ENCODE peak calls at places on chromosomes 16 and 17, in six cellular contexts. O is esophagus muscularis mucosa, B is adrenal gland, K is mucosa of descending colon, G is OCI-LY7, Q is HFF-Myc. X is an unnamed sample.

GRCh38 chr17:82242977-82243647 is 14.3 kb downstream of the SLC16A3 start:
- DNase-seq in O (no peak), B (peak; percentile 93), K (peak; percentile 61), G (no peak), Q (no peak), X (peak; percentile 58)

GRCh38 chr17:10121971-10122707 is 76.3 kb downstream of the GAS7 start:
- DNase-seq in O (no peak), B (no peak), K (no peak), G (no peak), Q (no peak), X (no peak)

GRCh38 chr17:63142836-63143235 is 176.8 kb downstream of the TANC2 start:
- DNase-seq in O (no peak), B (no peak), K (no peak), G (no peak), Q (no peak), X (no peak)

GRCh38 chr16:57518922-57519321 is 17.4 kb downstream of the CCDC102A start:
- DNase-seq in O (no peak), B (no peak), K (no peak), G (no peak), Q (no peak), X (no peak)

GRCh38 chr16:78570409-78571141 is 471.1 kb downstream of the WWOX start:
- DNase-seq in O (no peak), B (no peak), K (no peak), G (no peak), Q (no peak), X (no peak)

GRCh38 chr16:61681124-61681523 is 355.1 kb downstream of the CDH8 start:
- DNase-seq in O (no peak), B (no peak), K (no peak), G (no peak), Q (no peak), X (no peak)

GRCh38 chr17:17783121-17783824 is 53.5 kb downstream of the SREBF1 start:
- DNase-seq in O (no peak), B (peak; percentile 68), K (peak; percentile 79), G (peak; percentile 93), Q (no peak), X (no peak)

GRCh38 chr16:48479955-48480354 is 94.7 kb upstream of the SIAH1 start:
- DNase-seq in O (no peak), B (no peak), K (no peak), G (no peak), Q (no peak), X (no peak)

GRCh38 chr17:44004761-44005526 is 522 bp downstream of the NAGS start:
- DNase-seq in O (no peak), B (no peak), K (peak; percentile 69), G (no peak), Q (no peak), X (no peak)

GRCh38 chr16:27628216-27628945 is 78.4 kb downstream of the KATNIP start:
- DNase-seq in O (no peak), B (no peak), K (peak; percentile 63), G (no peak), Q (no peak), X (no peak)

GRCh38 chr16:3149630-3150345 is 15.0 kb downstream of the ZNF213 start:
- DNase-seq in O (no peak), B (peak; percentile 60), K (peak; percentile 87), G (peak; percentile 80), Q (no peak), X (no peak)

GRCh38 chr16:69626256-69626655 is 60.5 kb downstream of the NFAT5 start:
- DNase-seq in O (no peak), B (no peak), K (no peak), G (no peak), Q (peak; percentile 17), X (no peak)

GRCh38 chr17:78356163-78356713 is 3.6 kb downstream of the SOCS3 start:
- DNase-seq in O (no peak), B (peak; percentile 71), K (peak; percentile 73), G (peak; percentile 92), Q (peak; percentile 71), X (no peak)

GRCh38 chr17:47200325-47200663 is 8.9 kb upstream of the MYL4 start:
- DNase-seq in O (no peak), B (no peak), K (no peak), G (no peak), Q (no peak), X (no peak)

GRCh38 chr17:69605571-69605970 is 191.1 kb downstream of the MAP2K6 start:
- DNase-seq in O (no peak), B (no peak), K (no peak), G (no peak), Q (no peak), X (no peak)

GRCh38 chr17:42853597-42853967 is 2.6 kb downstream of the AOC3 start:
- DNase-seq in O (no peak), B (no peak), K (no peak), G (peak; percentile 52), Q (no peak), X (no peak)

GRCh38 chr16:50705436-50706110 is 12.2 kb downstream of the NOD2 start:
- DNase-seq in O (no peak), B (no peak), K (no peak), G (no peak), Q (no peak), X (no peak)

GRCh38 chr16:85759631-85760419 is 8.9 kb upstream of the C16orf74 start:
- DNase-seq in O (no peak), B (no peak), K (peak; percentile 60), G (peak; percentile 75), Q (no peak), X (no peak)

GRCh38 chr17:2433696-2434095 is 32.8 kb upstream of the MNT start:
- DNase-seq in O (no peak), B (no peak), K (no peak), G (no peak), Q (no peak), X (no peak)

GRCh38 chr17:17943281-17943984 is 28.8 kb downstream of the TOM1L2 start:
- DNase-seq in O (no peak), B (no peak), K (no peak), G (peak; percentile 17), Q (no peak), X (no peak)

DNA sequence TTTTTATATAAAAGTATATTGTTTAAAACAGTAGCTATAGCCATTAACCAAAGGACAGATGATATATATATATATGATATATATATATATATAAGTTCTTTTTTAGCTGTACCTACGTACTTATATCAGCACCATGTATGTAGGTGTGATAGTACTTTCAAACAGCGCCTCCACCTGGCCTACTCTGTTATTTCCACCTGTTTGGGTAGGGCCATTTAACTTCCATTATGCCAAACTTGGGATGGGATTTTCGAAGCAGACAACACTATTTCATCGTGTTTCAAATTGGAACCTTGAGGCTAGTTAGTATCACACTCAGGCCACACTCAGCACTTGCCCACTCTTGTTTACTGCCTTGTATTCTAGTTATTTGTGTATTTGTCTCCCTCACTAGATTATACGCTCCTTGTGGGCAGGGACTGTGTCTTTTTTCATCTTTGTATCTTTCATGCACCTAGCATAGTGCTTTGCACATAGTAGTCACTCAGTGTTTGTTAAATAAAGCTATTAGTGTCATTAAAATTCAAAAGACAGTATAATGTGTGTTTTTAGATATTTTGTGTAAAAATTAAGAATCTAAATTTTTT is 11.8 kb upstream of the CLTC start:
- DNase-seq in O (no peak), B (no peak), K (peak; percentile 46), G (peak; percentile 22), Q (no peak), X (no peak)
- TF ChIP-seq CTCF in O (no peak), B (no peak), K (no peak), G (peak; percentile 64), Q (no peak), X (no peak)

DNA sequence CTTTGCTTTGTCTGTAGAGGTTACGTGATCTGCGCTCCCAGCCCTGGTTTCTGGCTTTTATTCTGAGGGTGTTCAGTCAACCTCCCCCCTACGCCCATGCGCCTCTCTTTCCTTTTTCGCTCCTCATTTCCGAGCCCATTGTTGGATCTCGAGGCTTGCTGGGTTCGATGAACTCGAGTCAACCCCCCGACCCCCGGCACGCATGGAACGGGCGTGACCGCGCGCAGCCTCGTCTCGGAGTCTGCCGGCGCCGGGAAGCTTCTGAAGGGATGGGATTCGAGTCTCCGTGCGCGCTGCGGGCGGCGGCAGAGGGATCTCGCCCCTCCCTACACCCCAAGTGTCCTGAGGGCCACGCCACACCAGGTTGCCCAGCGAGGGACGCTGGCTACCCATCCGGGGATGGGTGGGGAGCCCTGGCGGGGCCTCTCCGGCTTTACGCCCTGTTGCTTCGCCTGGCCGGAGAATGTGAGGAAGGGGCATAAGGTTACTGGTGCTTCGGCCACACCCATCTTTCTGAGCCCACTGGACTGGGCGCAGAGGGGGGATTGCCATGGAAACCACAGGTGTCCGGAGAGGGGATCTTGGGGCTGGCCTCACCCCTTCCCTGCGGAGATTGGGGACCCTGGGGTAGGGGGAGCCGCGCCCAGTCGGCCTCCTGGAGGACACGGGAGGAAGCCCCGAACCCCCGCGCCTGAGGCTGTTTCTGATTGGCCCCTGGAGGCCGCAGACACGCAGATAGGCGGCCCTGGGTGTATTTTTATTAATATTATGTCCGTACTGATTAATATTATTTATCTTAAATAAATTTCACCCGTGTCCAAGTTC is 1.8 kb downstream of the MAPT start:
- DNase-seq in O (no peak), B (no peak), K (no peak), G (no peak), Q (no peak), X (no peak)
- H3K4me3 ChIP-seq in O (peak overlapping the region; percentile 86), B (no peak overlapping the region), K (no peak overlapping the region), G (no peak overlapping the region), Q (no peak overlapping the region), X (no peak overlapping the region)

GRCh38 chr16:66382966-66383299 is 16.4 kb downstream of the CDH5 start:
- DNase-seq in O (no peak), B (no peak), K (no peak), G (no peak), Q (peak; percentile 86), X (peak; percentile 28)

GRCh38 chr16:66380421-66380820 is 13.9 kb downstream of the CDH5 start:
- DNase-seq in O (no peak), B (no peak), K (no peak), G (no peak), Q (no peak), X (no peak)

GRCh38 chr16:66383551-66383950 is 17.1 kb downstream of the CDH5 start:
- DNase-seq in O (no peak), B (no peak), K (no peak), G (no peak), Q (no peak), X (no peak)

GRCh38 chr16:66381585-66382170 is 15.2 kb downstream of the CDH5 start:
- DNase-seq in O (no peak), B (no peak), K (no peak), G (no peak), Q (no peak), X (no peak)

GRCh38 chr16:66382171-66382965 is 15.9 kb downstream of the CDH5 start:
- DNase-seq in O (no peak), B (no peak), K (no peak), G (no peak), Q (peak; percentile 55), X (peak; percentile 29)
- TF ChIP-seq CTCF in O (no peak), B (no peak), K (no peak), G (no peak), Q (no peak), X (no peak)

DNA sequence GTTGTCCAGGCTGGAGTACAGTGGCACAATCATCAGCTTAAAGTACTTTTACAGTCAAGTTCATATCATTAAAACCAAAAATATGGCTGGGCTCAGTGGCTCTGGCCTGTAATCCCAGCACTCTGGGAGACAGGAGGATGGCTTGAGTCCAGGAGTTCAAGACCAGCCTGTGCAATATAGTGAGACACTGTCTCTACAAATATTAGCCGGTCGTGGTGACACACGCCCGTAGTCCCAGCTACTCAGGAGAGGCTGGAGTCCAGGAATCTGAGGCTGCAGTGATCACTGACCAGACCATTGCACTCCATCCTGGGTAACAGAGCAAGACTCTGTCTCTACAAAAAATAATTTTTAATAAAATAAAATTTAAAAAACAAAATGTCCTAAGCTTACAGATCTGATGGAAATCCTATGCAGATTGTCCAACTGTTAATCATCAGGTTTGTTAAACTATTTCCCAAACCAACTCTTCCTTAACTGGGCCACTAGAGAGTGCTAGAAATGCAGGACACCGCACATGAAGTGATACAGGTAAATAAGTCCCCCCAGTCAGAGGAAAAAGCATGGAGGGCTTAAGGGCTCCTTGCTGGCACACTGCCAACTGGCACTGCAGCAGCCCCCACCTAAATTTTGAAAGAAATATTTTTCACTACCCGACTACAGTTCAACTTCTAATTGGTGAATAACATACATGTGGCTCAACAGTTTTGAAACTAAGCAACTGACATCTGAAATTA is 2.8 kb downstream of the USP22 start:
- DNase-seq in O (no peak), B (peak; percentile 44), K (peak; percentile 31), G (peak; percentile 82), Q (no peak), X (no peak)
- H3K4me3 ChIP-seq in O (peak overlapping the region; percentile 100), B (no peak overlapping the region), K (no peak overlapping the region), G (peak overlapping the region; percentile 84), Q (peak overlapping the region; percentile 89), X (peak overlapping the region; percentile 60)